ENCODE peak calls at places on chromosome 22, in five cellular contexts. K, M, V, X and G are unnamed samples.

GRCh38 chr22:31193092-31193491 is 19.0 kb upstream of the LIMK2 start:
- DNase-seq in K (no peak), M (no peak), V (no peak), X (no peak), G (no peak)

GRCh38 chr22:22770280-22770871 is 117.2 kb upstream of the IGLL5 start:
- DNase-seq in K (peak; percentile 36), M (peak; percentile 50), V (peak; percentile 61), X (peak; percentile 59), G (peak; percentile 50)

GRCh38 chr22:32849501-32849900 is 48.0 kb downstream of the TIMP3 start:
- DNase-seq in K (no peak), M (no peak), V (no peak), X (no peak), G (no peak)

GRCh38 chr22:19756288-19757128 is 4.1 kb upstream of the TBX1 start:
- DNase-seq in K (peak; percentile 23), M (peak; percentile 49), V (peak; percentile 65), X (peak; percentile 68), G (peak; percentile 58)

GRCh38 chr22:38941488-38941987 is 15.9 kb upstream of the APOBEC3A start:
- DNase-seq in K (no peak), M (no peak), V (no peak), X (no peak), G (peak; percentile 22)

GRCh38 chr22:36856121-36856791 is 4.5 kb upstream of the NCF4 start:
- DNase-seq in K (peak; percentile 90), M (peak; percentile 91), V (peak; percentile 73), X (peak; percentile 93), G (peak; percentile 85)

GRCh38 chr22:17764036-17764435 is 10.2 kb downstream of the BID start:
- DNase-seq in K (no peak), M (no peak), V (no peak), X (no peak), G (no peak)

GRCh38 chr22:27677895-27678458 is 123.6 kb downstream of the MN1 start:
- DNase-seq in K (no peak), M (no peak), V (no peak), X (no peak), G (no peak)

GRCh38 chr22:26767351-26767970 is 110.1 kb downstream of the MIAT start:
- DNase-seq in K (no peak), M (no peak), V (no peak), X (no peak), G (no peak)

GRCh38 chr22:31491218-31491962 is 1.7 kb upstream of the EIF4ENIF1 start:
- DNase-seq in K (no peak), M (no peak), V (no peak), X (no peak), G (no peak)

GRCh38 chr22:19866665-19867009 is 12.0 kb upstream of the GNB1L start:
- DNase-seq in K (no peak), M (no peak), V (no peak), X (no peak), G (no peak)

GRCh38 chr22:36790648-36791047 is 14.7 kb upstream of the IFT27 start:
- DNase-seq in K (no peak), M (no peak), V (no peak), X (no peak), G (no peak)

GRCh38 chr22:35039625-35040024 is 26.3 kb upstream of the ISX start:
- DNase-seq in K (no peak), M (no peak), V (no peak), X (no peak), G (no peak)

GRCh38 chr22:44497904-44498242 is at the start of gene RTL6:
- DNase-seq in K (no peak), M (no peak), V (no peak), X (no peak), G (no peak)

GRCh38 chr22:17131686-17132085 is 10.5 kb upstream of the TMEM121B start:
- DNase-seq in K (no peak), M (peak; percentile 57), V (peak; percentile 38), X (no peak), G (no peak)

GRCh38 chr22:41284465-41284864 is 1.5 kb downstream of the RANGAP1 start:
- DNase-seq in K (no peak), M (no peak), V (no peak), X (no peak), G (no peak)

GRCh38 chr22:46578824-46579561 is 41.2 kb upstream of the GRAMD4 start:
- DNase-seq in K (peak; percentile 49), M (no peak), V (peak; percentile 18), X (no peak), G (no peak)

GRCh38 chr22:40203568-40203967 is 25.8 kb downstream of the TNRC6B start:
- DNase-seq in K (no peak), M (peak; percentile 61), V (peak; percentile 11), X (peak; percentile 63), G (no peak)